ENCODE peak calls at places on chromosome 5, in five cellular contexts. L is stomach; F is lung; K is mesendoderm; D is CD8-positive, alpha-beta memory T cell. Q is an unnamed sample. For H3K36me3, the result is how much of the 10 kb centered on the place peaks cover.

GRCh38 chr5:74766348-74766886 is 500 bp downstream of the GFM2 start:
- DNase-seq in L (no peak), F (no peak), K (peak), D (peak), Q (no peak)

GRCh38 chr5:127572930-127573329 is 55.5 kb downstream of the PRRC1 start:
- DNase-seq in L (no peak), F (no peak), K (peak), D (no peak), Q (no peak)

GRCh38 chr5:104659497-104659896 is 1096.9 kb upstream of the NUDT12 start:
- DNase-seq in L (no peak), F (no peak), K (no peak), D (no peak), Q (no peak)

GRCh38 chr5:32329395-32329834 is 16.7 kb upstream of the MTMR12 start:
- DNase-seq in L (peak), F (peak), K (peak), D (peak), Q (peak)

GRCh38 chr5:173771743-173772406 is 116.3 kb upstream of the CPEB4 start:
- DNase-seq in L (no peak), F (no peak), K (no peak), D (no peak), Q (no peak)

GRCh38 chr5:74579215-74579614 is 61.3 kb downstream of the ENC1 start:
- DNase-seq in L (no peak), F (no peak), K (no peak), D (peak), Q (peak)

GRCh38 chr5:61631438-61631941 is 299.4 kb downstream of the ZSWIM6 start:
- DNase-seq in L (no peak), F (peak), K (peak), D (no peak), Q (no peak)

GRCh38 chr5:11378462-11378861 is 525.8 kb downstream of the CTNND2 start:
- DNase-seq in L (no peak), F (no peak), K (no peak), D (no peak), Q (no peak)

GRCh38 chr5:76688836-76689235 is 27.1 kb upstream of the F2R start:
- DNase-seq in L (no peak), F (no peak), K (no peak), D (no peak), Q (no peak)

GRCh38 chr5:98424681-98425454 is 348.6 kb upstream of the RGMB start:
- DNase-seq in L (no peak), F (no peak), K (no peak), D (no peak), Q (no peak)

GRCh38 chr5:14208071-14209021 is 65.2 kb downstream of the TRIO start:
- DNase-seq in L (no peak), F (no peak), K (no peak), D (no peak), Q (no peak)

GRCh38 chr5:42057254-42057690 is 132.2 kb downstream of the FBXO4 start:
- DNase-seq in L (peak), F (peak), K (peak), D (peak), Q (peak)

GRCh38 chr5:158390556-158390955 is 531.6 kb upstream of the CLINT1 start:
- DNase-seq in L (no peak), F (no peak), K (no peak), D (no peak), Q (no peak)

GRCh38 chr5:142961435-142962171 is 191.4 kb downstream of the ARHGAP26 start:
- DNase-seq in L (no peak), F (no peak), K (no peak), D (no peak), Q (no peak)

GRCh38 chr5:92637960-92638359 is 943.1 kb downstream of the NR2F1-AS1 start:
- DNase-seq in L (no peak), F (no peak), K (no peak), D (no peak), Q (no peak)

GRCh38 chr5:165157209-165157608 is 1651.8 kb downstream of the MAT2B start:
- DNase-seq in L (no peak), F (no peak), K (no peak), D (no peak), Q (no peak)

GRCh38 chr5:174313615-174314014 is 268.1 kb downstream of the NSG2 start:
- DNase-seq in L (no peak), F (no peak), K (no peak), D (no peak), Q (no peak)

GRCh38 chr5:10689391-10690081 is 71.5 kb downstream of the DAP start:
- DNase-seq in L (no peak), F (no peak), K (peak), D (no peak), Q (no peak)

GRCh38 chr5:174218162-174218561 is 172.7 kb downstream of the NSG2 start:
- DNase-seq in L (no peak), F (no peak), K (no peak), D (no peak), Q (no peak)

GRCh38 chr5:58013542-58014258 is 446.2 kb downstream of the PLK2 start:
- DNase-seq in L (no peak), F (no peak), K (peak), D (no peak), Q (no peak)

GRCh38 chr5:72082048-72082447 is 25.2 kb upstream of the MAP1B start:
- DNase-seq in L (no peak), F (no peak), K (peak), D (no peak), Q (no peak)

GRCh38 chr5:125083932-125084331 is 337.5 kb upstream of the ZNF608 start:
- DNase-seq in L (no peak), F (no peak), K (no peak), D (no peak), Q (no peak)

GRCh38 chr5:109567374-109568044 is 122.2 kb upstream of the MAN2A1 start:
- DNase-seq in L (no peak), F (no peak), K (peak), D (no peak), Q (no peak)

GRCh38 chr5:150272531-150272930 is 17.0 kb downstream of the CAMK2A start:
- DNase-seq in L (no peak), F (no peak), K (peak), D (no peak), Q (no peak)

GRCh38 chr5:168366124-168366523 is 74.7 kb downstream of the WWC1 start:
- DNase-seq in L (no peak), F (no peak), K (peak), D (no peak), Q (no peak)

GRCh38 chr5:23012842-23013241 is 159.7 kb upstream of the CDH12 start:
- DNase-seq in L (no peak), F (no peak), K (no peak), D (no peak), Q (no peak)

GRCh38 chr5:87924451-87924850 is 344.2 kb downstream of the TMEM161B start:
- DNase-seq in L (no peak), F (no peak), K (peak), D (no peak), Q (no peak)

GRCh38 chr5:140042551-140043507 is at the start of gene NRG2:
- DNase-seq in L (peak), F (peak), K (peak), D (peak), Q (peak)

GRCh38 chr5:112485802-112486427 is 66.8 kb upstream of the EPB41L4A start:
- DNase-seq in L (no peak), F (no peak), K (no peak), D (no peak), Q (no peak)

GRCh38 chr5:112254303-112254702 is 164.8 kb downstream of the EPB41L4A start:
- DNase-seq in L (no peak), F (no peak), K (no peak), D (no peak), Q (no peak)

GRCh38 chr5:118611332-118611945 is 376.9 kb downstream of the DTWD2 start:
- DNase-seq in L (peak), F (no peak), K (peak), D (no peak), Q (no peak)

GRCh38 chr5:147098233-147098790 is 136.5 kb upstream of the STK32A start:
- DNase-seq in L (no peak), F (no peak), K (peak), D (no peak), Q (no peak)

GRCh38 chr5:78627175-78627574 is 21.4 kb downstream of the LHFPL2 start:
- DNase-seq in L (no peak), F (no peak), K (peak), D (no peak), Q (no peak)

GRCh38 chr5:78629590-78629989 is 19.0 kb downstream of the LHFPL2 start:
- DNase-seq in L (no peak), F (no peak), K (no peak), D (no peak), Q (no peak)

GRCh38 chr5:78630047-78630446 is 18.5 kb downstream of the LHFPL2 start:
- DNase-seq in L (no peak), F (no peak), K (peak), D (no peak), Q (no peak)

GRCh38 chr5:78627766-78628165 is 20.8 kb downstream of the LHFPL2 start:
- DNase-seq in L (no peak), F (no peak), K (no peak), D (no peak), Q (no peak)

DNA sequence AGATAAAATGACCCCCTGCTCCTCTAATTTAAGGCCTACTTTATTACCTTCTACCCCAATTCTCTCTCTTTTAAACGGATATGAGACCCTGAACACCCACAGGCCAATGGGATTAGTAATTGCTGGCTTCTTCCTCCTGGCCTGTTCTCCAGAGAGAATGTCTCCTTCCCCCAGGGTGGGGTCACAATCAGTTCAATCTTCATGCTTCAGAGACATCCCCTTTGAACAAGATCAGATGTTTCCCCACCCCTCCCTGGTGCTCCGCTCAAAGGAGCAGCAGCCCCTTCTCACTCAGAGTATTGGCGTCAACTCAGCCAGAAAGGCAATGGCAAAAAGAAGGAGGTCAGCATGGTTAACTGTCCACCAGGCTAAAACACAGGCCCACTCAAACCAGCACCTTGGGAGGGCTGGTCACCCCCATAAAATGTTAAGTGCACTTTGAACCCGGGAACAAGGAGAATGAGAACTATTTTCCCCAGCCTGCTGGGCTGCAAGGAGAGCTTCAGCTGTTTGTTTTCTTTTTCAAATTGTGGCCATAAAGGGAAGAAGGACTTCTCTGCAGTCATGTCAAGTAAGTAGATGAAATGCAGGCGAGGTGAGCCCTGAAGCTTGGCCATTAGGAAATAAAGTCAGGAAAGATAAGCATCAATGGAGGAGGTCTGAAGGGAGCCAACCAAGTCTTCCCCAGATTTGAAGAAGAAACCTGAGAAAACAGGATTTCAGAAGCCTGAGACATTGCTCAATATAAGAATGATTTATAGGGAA is 20.1 kb downstream of the LHFPL2 start:
- DNase-seq in L (no peak), F (no peak), K (peak), D (no peak), Q (no peak)
- H3K36me3 ChIP-seq in L (under half), F (under half), K (under half), D (under half), Q (under half)

GRCh38 chr5:181236471-181236870 is 7.2 kb downstream of the RACK1 start:
- DNase-seq in L (no peak), F (no peak), K (no peak), D (no peak), Q (no peak)

GRCh38 chr5:181234455-181235306 is 9.0 kb downstream of the RACK1 start:
- DNase-seq in L (no peak), F (no peak), K (peak), D (no peak), Q (no peak)

GRCh38 chr5:181235323-181235688 is 8.4 kb downstream of the RACK1 start:
- DNase-seq in L (no peak), F (no peak), K (no peak), D (no peak), Q (no peak)

GRCh38 chr5:181236954-181237641 is 6.6 kb downstream of the RACK1 start:
- DNase-seq in L (no peak), F (no peak), K (no peak), D (no peak), Q (no peak)

DNA sequence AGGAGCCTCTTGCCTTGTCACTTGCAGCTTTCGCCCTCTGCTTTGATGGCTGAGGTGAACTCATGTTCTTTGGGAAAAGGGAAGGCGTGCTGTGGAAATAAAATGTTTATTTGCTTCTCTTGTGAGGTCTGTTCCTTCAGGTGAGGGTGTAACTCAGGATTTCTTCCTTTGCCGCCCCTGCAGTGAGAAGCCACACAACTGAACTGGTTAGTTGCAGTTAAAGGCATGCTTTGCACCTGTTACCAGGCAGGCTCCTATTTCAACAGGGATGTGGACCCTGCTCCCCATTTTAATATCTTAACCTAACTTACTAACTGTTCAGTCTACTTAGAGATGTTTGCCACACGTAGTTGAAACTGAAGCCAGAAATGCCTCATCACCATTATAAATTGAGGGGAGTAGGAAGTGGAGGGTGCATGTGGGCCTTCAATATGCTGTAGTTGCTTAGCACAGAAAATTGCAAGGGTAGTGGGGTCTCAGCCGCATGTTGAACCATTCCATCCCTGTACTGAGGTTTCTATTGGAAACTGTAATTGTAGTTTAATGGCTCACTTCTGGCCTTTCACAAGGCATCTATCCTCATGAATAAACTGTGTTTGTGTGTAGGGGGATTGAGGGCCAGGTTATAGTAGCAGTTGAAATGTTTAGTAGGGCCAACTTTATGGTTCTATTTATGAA is 7.9 kb downstream of the RACK1 start:
- DNase-seq in L (no peak), F (no peak), K (no peak), D (no peak), Q (no peak)
- H3K27ac ChIP-seq in L (no peak), F (no peak), K (no peak), D (no peak), Q (no peak)

GRCh38 chr5:135332519-135333150 is 66.4 kb downstream of the MACROH2A1 start:
- DNase-seq in L (no peak), F (no peak), K (peak), D (peak), Q (no peak)
- H3K36me3 ChIP-seq in L (half or more), F (under half), K (under half), D (under half), Q (under half)

GRCh38 chr5:177508837-177509236 is 789 bp downstream of the DOK3 start:
- DNase-seq in L (no peak), F (no peak), K (no peak), D (no peak), Q (no peak)
- H3K27ac ChIP-seq in L (peak), F (peak), K (no peak), D (peak), Q (no peak)

GRCh38 chr5:1511037-1511436 is 12.7 kb downstream of the LPCAT1 start:
- DNase-seq in L (no peak), F (peak), K (no peak), D (no peak), Q (no peak)
- H3K36me3 ChIP-seq in L (half or more), F (under half), K (under half), D (under half), Q (under half)